ENCODE peak calls at places on chromosomes 2 and 18, in six cellular contexts. W, K, R, L, N and T are unnamed samples.

GRCh38 chr2:213764849-213765248 is 480.6 kb downstream of the SPAG16 start:
- DNase-seq in W (no peak), K (no peak), R (no peak), L (no peak), N (no peak), T (no peak)

GRCh38 chr2:199692489-199692888 is 158.5 kb downstream of the FTCDNL1 start:
- DNase-seq in W (no peak), K (peak), R (peak), L (no peak), N (no peak), T (no peak)

GRCh38 chr18:354003-354402 is 86.2 kb upstream of the THOC1 start:
- DNase-seq in W (no peak), K (peak), R (no peak), L (no peak), N (no peak), T (no peak)

GRCh38 chr2:26724004-26724750 is 31.7 kb downstream of the KCNK3 start:
- DNase-seq in W (no peak), K (peak), R (no peak), L (peak), N (no peak), T (peak)

GRCh38 chr2:9573013-9573708 is 17.5 kb upstream of the ADAM17 start:
- DNase-seq in W (no peak), K (no peak), R (no peak), L (no peak), N (no peak), T (no peak)

GRCh38 chr2:217666338-217666737 is 336.5 kb downstream of the TNS1 start:
- DNase-seq in W (no peak), K (no peak), R (no peak), L (no peak), N (no peak), T (no peak)

GRCh38 chr2:37477921-37478320 is 133.5 kb downstream of the QPCT start:
- DNase-seq in W (no peak), K (no peak), R (no peak), L (no peak), N (no peak), T (no peak)

GRCh38 chr2:200662727-200663126 is 76.9 kb downstream of the AOX1 start:
- DNase-seq in W (no peak), K (peak), R (no peak), L (no peak), N (no peak), T (no peak)

GRCh38 chr2:44494006-44494405 is 132.3 kb downstream of the CAMKMT start:
- DNase-seq in W (no peak), K (no peak), R (no peak), L (no peak), N (no peak), T (no peak)

GRCh38 chr2:232854082-232854481 is 16.0 kb upstream of the SNORC start:
- DNase-seq in W (no peak), K (peak), R (no peak), L (no peak), N (no peak), T (no peak)

GRCh38 chr2:158723311-158723838 is 71.7 kb upstream of the DAPL1 start:
- DNase-seq in W (no peak), K (no peak), R (no peak), L (no peak), N (no peak), T (no peak)

GRCh38 chr18:8771930-8772329 is 66.6 kb downstream of the MTCL1 start:
- DNase-seq in W (no peak), K (no peak), R (peak), L (peak), N (no peak), T (peak)

GRCh38 chr2:191626497-191627151 is 51.3 kb upstream of the NABP1 start:
- DNase-seq in W (no peak), K (no peak), R (no peak), L (no peak), N (no peak), T (no peak)

GRCh38 chr2:47189635-47190034 is 34.5 kb upstream of the STPG4 start:
- DNase-seq in W (no peak), K (no peak), R (no peak), L (no peak), N (no peak), T (no peak)

GRCh38 chr2:118044849-118045248 is 31.0 kb upstream of the CCDC93 start:
- DNase-seq in W (no peak), K (no peak), R (no peak), L (no peak), N (no peak), T (no peak)

GRCh38 chr2:41160439-41160838 is 708.5 kb upstream of the SLC8A1 start:
- DNase-seq in W (no peak), K (peak), R (no peak), L (no peak), N (no peak), T (no peak)

GRCh38 chr18:58297198-58297597 is 253.2 kb downstream of the NEDD4L start:
- DNase-seq in W (no peak), K (no peak), R (no peak), L (no peak), N (no peak), T (no peak)

GRCh38 chr2:145324748-145325147 is 804.8 kb upstream of the ZEB2 start:
- DNase-seq in W (no peak), K (no peak), R (no peak), L (no peak), N (no peak), T (no peak)

GRCh38 chr2:158619496-158619895 is 162.7 kb downstream of the PKP4 start:
- DNase-seq in W (no peak), K (peak), R (no peak), L (no peak), N (no peak), T (no peak)

GRCh38 chr18:3062798-3063563 is 50.0 kb upstream of the LPIN2 start:
- DNase-seq in W (no peak), K (peak), R (peak), L (peak), N (peak), T (peak)

GRCh38 chr2:60948926-60949579 is 67.7 kb downstream of the REL start:
- DNase-seq in W (no peak), K (no peak), R (no peak), L (no peak), N (no peak), T (no peak)

GRCh38 chr18:59070181-59070912 is 69.3 kb upstream of the SEC11C start:
- DNase-seq in W (peak), K (peak), R (peak), L (peak), N (peak), T (peak)

GRCh38 chr2:15436195-15436594 is 124.9 kb downstream of the NBAS start:
- DNase-seq in W (no peak), K (no peak), R (no peak), L (no peak), N (no peak), T (no peak)

GRCh38 chr2:162678551-162678950 is 160.0 kb downstream of the KCNH7 start:
- DNase-seq in W (no peak), K (no peak), R (no peak), L (no peak), N (no peak), T (no peak)

GRCh38 chr2:176187306-176188217 is 906 bp upstream of the HOXD1 start:
- DNase-seq in W (no peak), K (no peak), R (peak), L (no peak), N (no peak), T (no peak)